ENCODE peak calls at places on chromosomes 5 and 9, in four cellular contexts. One of them, this sample, is unnamed.
A peak's percentile ranks its signal among the peaks of the same experiment; 100 is the strongest.

GRCh38 chr9:100725376-100725775 is 147.5 kb downstream of the CAVIN4 start:
- DNase-seq in HepG2: no peak
- DNase-seq in A549: no peak
- DNase-seq in K562: no peak
- DNase-seq in this sample: no peak

GRCh38 chr9:128552744-128553221 is 396 bp downstream of the SPTAN1 start:
- DNase-seq in HepG2: no peak
- DNase-seq in A549: peak; percentile 24
- DNase-seq in K562: peak; percentile 52
- DNase-seq in this sample: peak; percentile 73

GRCh38 chr9:107223381-107223780 is 59.7 kb upstream of the RAD23B start:
- DNase-seq in HepG2: no peak
- DNase-seq in A549: no peak
- DNase-seq in K562: no peak
- DNase-seq in this sample: no peak

GRCh38 chr9:14910178-14910805 is at the start of gene FREM1:
- DNase-seq in HepG2: peak; percentile 55
- DNase-seq in A549: no peak
- DNase-seq in K562: no peak
- DNase-seq in this sample: peak; percentile 68

GRCh38 chr5:21049900-21050299 is 1061.9 kb upstream of the CDH18 start:
- DNase-seq in HepG2: no peak
- DNase-seq in A549: no peak
- DNase-seq in K562: no peak
- DNase-seq in this sample: no peak

GRCh38 chr9:110095238-110095637 is 112.7 kb downstream of the C9orf152 start:
- DNase-seq in HepG2: no peak
- DNase-seq in A549: no peak
- DNase-seq in K562: no peak
- DNase-seq in this sample: no peak

GRCh38 chr5:125210241-125210947 is 464.0 kb upstream of the ZNF608 start:
- DNase-seq in HepG2: no peak
- DNase-seq in A549: no peak
- DNase-seq in K562: no peak
- DNase-seq in this sample: no peak

GRCh38 chr5:138334867-138335447 is 3.1 kb upstream of the FAM53C start:
- DNase-seq in HepG2: no peak
- DNase-seq in A549: no peak
- DNase-seq in K562: no peak
- DNase-seq in this sample: no peak

GRCh38 chr9:19799784-19800183 is 10.9 kb upstream of the SLC24A2 start:
- DNase-seq in HepG2: no peak
- DNase-seq in A549: no peak
- DNase-seq in K562: no peak
- DNase-seq in this sample: peak; percentile 30

GRCh38 chr5:65903581-65903980 is 22.8 kb upstream of the ERBIN start:
- DNase-seq in HepG2: no peak
- DNase-seq in A549: no peak
- DNase-seq in K562: no peak
- DNase-seq in this sample: no peak

GRCh38 chr5:103256178-103256577 is 2.4 kb upstream of the MACIR start:
- DNase-seq in HepG2: peak; percentile 22
- DNase-seq in A549: peak; percentile 9
- DNase-seq in K562: no peak
- DNase-seq in this sample: no peak

GRCh38 chr5:78972654-78973428 is 12.3 kb downstream of the ARSB start:
- DNase-seq in HepG2: no peak
- DNase-seq in A549: no peak
- DNase-seq in K562: no peak
- DNase-seq in this sample: no peak

GRCh38 chr5:53031695-53032096 is 42.5 kb downstream of the ITGA2 start:
- DNase-seq in HepG2: peak; percentile 89
- DNase-seq in A549: peak; percentile 82
- DNase-seq in K562: no peak
- DNase-seq in this sample: no peak

GRCh38 chr5:140806834-140807775 is at the start of gene PCDHA4:
- DNase-seq in HepG2: peak; percentile 9
- DNase-seq in A549: peak; percentile 74
- DNase-seq in K562: peak; percentile 17
- DNase-seq in this sample: peak; percentile 90

GRCh38 chr5:134552301-134552700 is 26.8 kb downstream of the JADE2 start:
- DNase-seq in HepG2: no peak
- DNase-seq in A549: peak; percentile 62
- DNase-seq in K562: no peak
- DNase-seq in this sample: no peak

GRCh38 chr9:87675906-87676515 is 49.9 kb upstream of the CTSL start:
- DNase-seq in HepG2: no peak
- DNase-seq in A549: no peak
- DNase-seq in K562: no peak
- DNase-seq in this sample: no peak

GRCh38 chr5:17132444-17133083 is 84.9 kb upstream of the BASP1 start:
- DNase-seq in HepG2: no peak
- DNase-seq in A549: peak; percentile 37
- DNase-seq in K562: peak; percentile 32
- DNase-seq in this sample: no peak

GRCh38 chr5:41335596-41335995 is 122.3 kb upstream of the C6 start:
- DNase-seq in HepG2: no peak
- DNase-seq in A549: no peak
- DNase-seq in K562: no peak
- DNase-seq in this sample: no peak

GRCh38 chr9:9556865-9557803 is 1055.7 kb downstream of the PTPRD start:
- DNase-seq in HepG2: no peak
- DNase-seq in A549: no peak
- DNase-seq in K562: no peak
- DNase-seq in this sample: peak; percentile 21

GRCh38 chr5:67395790-67396418 is 199.3 kb upstream of the CD180 start:
- DNase-seq in HepG2: no peak
- DNase-seq in A549: no peak
- DNase-seq in K562: no peak
- DNase-seq in this sample: no peak
- TF ChIP-seq CTCF in HepG2: no peak
- TF ChIP-seq CTCF in A549: no peak
- TF ChIP-seq CTCF in K562: no peak
- TF ChIP-seq CTCF in this sample: no peak

GRCh38 chr5:174935854-174936474 is 211.6 kb downstream of the MSX2 start:
- DNase-seq in HepG2: peak; percentile 37
- DNase-seq in A549: peak; percentile 57
- DNase-seq in K562: peak; percentile 62
- DNase-seq in this sample: peak; percentile 83
- TF ChIP-seq USF2 in HepG2: no peak
- TF ChIP-seq USF2 in A549: peak; percentile 34
- TF ChIP-seq USF2 in K562: no peak
- TF ChIP-seq USF2 in this sample: no peak

GRCh38 chr5:178637356-178638069 is 10.7 kb upstream of the CLK4 start:
- DNase-seq in HepG2: no peak
- DNase-seq in A549: no peak
- DNase-seq in K562: no peak
- DNase-seq in this sample: no peak

GRCh38 chr5:178642351-178642909 is 15.6 kb upstream of the CLK4 start:
- DNase-seq in HepG2: no peak
- DNase-seq in A549: no peak
- DNase-seq in K562: no peak
- DNase-seq in this sample: no peak

GRCh38 chr5:178644826-178645545 is 18.1 kb upstream of the CLK4 start:
- DNase-seq in HepG2: no peak
- DNase-seq in A549: no peak
- DNase-seq in K562: no peak
- DNase-seq in this sample: no peak

GRCh38 chr5:178641711-178642110 is 14.9 kb upstream of the CLK4 start:
- DNase-seq in HepG2: no peak
- DNase-seq in A549: no peak
- DNase-seq in K562: no peak
- DNase-seq in this sample: no peak

DNA sequence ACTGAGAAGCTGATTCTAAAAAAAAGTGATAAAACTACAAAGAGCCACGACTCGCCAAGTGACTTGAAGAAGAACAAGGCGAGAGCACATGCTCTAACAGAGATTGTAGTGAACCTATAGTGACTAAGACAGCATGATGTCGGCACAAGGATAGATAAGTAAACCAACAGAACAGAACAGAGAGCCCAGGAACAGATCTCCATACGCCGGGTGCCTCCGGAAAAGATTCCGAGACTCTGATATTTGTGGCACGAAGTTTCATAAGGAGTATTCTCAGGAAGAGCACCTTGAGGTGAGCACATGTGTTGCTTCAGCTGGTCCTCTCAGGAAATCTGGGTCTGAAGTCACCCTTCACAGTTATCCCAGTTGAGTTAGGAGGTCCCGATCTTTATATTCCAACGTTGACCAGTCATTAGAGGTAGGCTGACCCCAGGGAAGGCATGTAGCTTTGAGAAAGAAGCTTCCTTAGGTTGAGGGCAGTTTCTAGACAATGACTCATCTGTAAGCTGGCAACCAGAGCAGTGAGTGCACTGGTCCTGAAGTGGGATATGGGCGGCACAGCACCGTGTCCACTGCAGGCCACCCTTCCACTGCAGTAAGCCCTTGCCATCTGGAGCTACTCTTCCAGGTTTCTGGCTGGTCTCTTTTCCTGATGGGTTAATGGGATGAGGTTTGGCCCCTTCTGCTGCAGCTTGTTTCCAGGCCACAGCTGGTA is 13.6 kb upstream of the CLK4 start:
- DNase-seq in HepG2: no peak
- DNase-seq in A549: no peak
- DNase-seq in K562: no peak
- DNase-seq in this sample: no peak
- TF ChIP-seq HMGXB4 in HepG2: no peak
- TF ChIP-seq HMGXB4 in A549: no peak
- TF ChIP-seq HMGXB4 in K562: no peak
- TF ChIP-seq HMGXB4 in this sample: no peak

GRCh38 chr5:82259172-82259800 is 18.9 kb downstream of the RPS23 start:
- DNase-seq in HepG2: no peak
- DNase-seq in A549: peak; percentile 35
- DNase-seq in K562: no peak
- DNase-seq in this sample: no peak
- TF ChIP-seq CTCF in HepG2: peak; percentile 35
- TF ChIP-seq CTCF in A549: peak; percentile 68
- TF ChIP-seq CTCF in K562: peak; percentile 31
- TF ChIP-seq CTCF in this sample: no peak

GRCh38 chr5:178387856-178388190 is 155.2 kb upstream of the PHYKPL start:
- DNase-seq in HepG2: no peak
- DNase-seq in A549: no peak
- DNase-seq in K562: no peak
- DNase-seq in this sample: peak; percentile 9
- TF ChIP-seq USF2 in HepG2: no peak
- TF ChIP-seq USF2 in A549: no peak
- TF ChIP-seq USF2 in K562: no peak
- TF ChIP-seq USF2 in this sample: no peak

GRCh38 chr9:130825051-130825651 is 9.9 kb upstream of the ABL1 start:
- DNase-seq in HepG2: no peak
- DNase-seq in A549: no peak
- DNase-seq in K562: peak; percentile 91
- DNase-seq in this sample: no peak

GRCh38 chr9:130824079-130824478 is 11.0 kb upstream of the ABL1 start:
- DNase-seq in HepG2: no peak
- DNase-seq in A549: no peak
- DNase-seq in K562: no peak
- DNase-seq in this sample: no peak

GRCh38 chr9:130825809-130826208 is 9.2 kb upstream of the ABL1 start:
- DNase-seq in HepG2: no peak
- DNase-seq in A549: no peak
- DNase-seq in K562: peak; percentile 54
- DNase-seq in this sample: no peak

GRCh38 chr9:130824616-130825015 is 10.4 kb upstream of the ABL1 start:
- DNase-seq in HepG2: no peak
- DNase-seq in A549: no peak
- DNase-seq in K562: peak; percentile 72
- DNase-seq in this sample: no peak

DNA sequence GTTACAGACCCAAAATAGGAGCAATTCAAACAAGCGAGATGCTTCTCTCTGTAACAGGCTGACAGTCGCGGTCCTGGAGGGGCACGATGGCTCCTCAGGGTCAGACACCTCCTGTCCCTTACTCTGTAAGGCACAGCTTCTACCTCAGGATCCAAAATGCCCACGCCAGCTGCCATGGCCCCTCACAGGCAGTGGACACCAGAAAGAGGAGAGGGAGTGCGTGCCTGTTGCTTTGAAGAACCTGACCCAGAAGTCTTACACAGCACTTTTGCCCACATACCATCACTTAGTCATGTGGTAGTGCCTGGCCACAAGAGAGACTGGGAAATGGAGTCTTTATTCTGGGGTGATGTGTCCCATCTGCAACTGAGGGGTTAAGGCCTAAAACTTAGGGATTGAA is 11.6 kb upstream of the ABL1 start:
- DNase-seq in HepG2: no peak
- DNase-seq in A549: no peak
- DNase-seq in K562: peak; percentile 64
- DNase-seq in this sample: no peak
- TF ChIP-seq HMGXB4 in HepG2: no peak
- TF ChIP-seq HMGXB4 in A549: no peak
- TF ChIP-seq HMGXB4 in K562: no peak
- TF ChIP-seq HMGXB4 in this sample: no peak

DNA sequence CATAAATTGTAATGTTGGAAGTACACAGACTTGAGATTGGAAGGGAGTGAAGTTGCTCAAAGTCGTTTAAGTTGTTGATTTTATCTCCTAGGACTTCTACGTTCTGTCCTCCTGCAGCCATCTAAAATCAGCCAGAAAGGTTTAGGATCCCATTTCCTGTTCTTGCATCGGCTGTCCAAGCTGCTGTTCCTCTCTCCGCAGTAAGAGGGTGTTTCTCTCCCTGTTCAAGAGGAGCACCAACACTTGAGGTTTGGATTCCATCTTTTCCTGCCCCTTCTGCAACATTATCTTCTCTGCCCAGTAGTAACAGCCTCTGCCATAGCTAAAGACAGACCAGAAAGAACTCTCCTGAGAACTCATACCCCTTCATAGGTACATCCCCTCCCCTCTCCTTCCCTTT is 373.4 kb downstream of the GADD45G start:
- DNase-seq in HepG2: no peak
- DNase-seq in A549: peak; percentile 22
- DNase-seq in K562: peak; percentile 5
- DNase-seq in this sample: no peak
- TF ChIP-seq CTCF in HepG2: peak; percentile 39
- TF ChIP-seq CTCF in A549: no peak
- TF ChIP-seq CTCF in K562: no peak
- TF ChIP-seq CTCF in this sample: no peak

DNA sequence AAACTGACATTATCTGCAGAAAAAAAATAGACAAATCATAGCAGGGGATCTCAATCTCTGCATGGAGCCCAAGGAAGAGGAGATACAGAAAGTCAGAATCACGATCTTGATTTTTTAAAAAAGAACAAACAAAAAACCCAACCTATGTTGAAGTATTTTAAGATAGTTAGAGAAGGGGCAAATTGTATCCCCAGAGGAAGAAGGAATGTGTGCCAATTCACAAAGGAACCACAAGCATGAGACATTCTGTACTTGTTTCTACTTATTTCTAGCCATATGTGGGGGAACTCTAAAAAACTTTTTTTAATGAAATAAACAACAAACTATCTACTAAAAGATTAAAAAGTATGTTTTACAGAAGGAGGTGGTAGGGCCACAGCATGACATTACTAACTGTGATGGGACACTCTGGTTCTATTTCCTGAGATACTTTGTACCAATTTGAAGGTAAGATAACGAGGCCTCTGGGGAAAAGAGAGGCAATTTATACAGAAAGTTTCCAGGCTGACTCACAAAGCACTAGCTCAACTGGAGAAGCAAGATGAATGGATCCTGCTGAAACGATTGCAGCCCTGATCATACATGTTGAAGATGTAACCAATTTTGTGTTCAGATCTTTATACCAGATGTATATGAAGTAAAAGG is 22.5 kb downstream of the RANBP3L start:
- DNase-seq in HepG2: no peak
- DNase-seq in A549: no peak
- DNase-seq in K562: no peak
- DNase-seq in this sample: no peak
- TF ChIP-seq USF2 in HepG2: no peak
- TF ChIP-seq USF2 in A549: no peak
- TF ChIP-seq USF2 in K562: no peak
- TF ChIP-seq USF2 in this sample: no peak

This sample was measured in WTC11.